ENCODE peak calls at places on chromosomes 3 and 15, in four cellular contexts. V is psoas muscle; F is spleen; L is stimulated activated CD4-positive, alpha-beta T cell treated with anti-CD3 and anti-CD28 coated beads, Interleukin-12 subunit alpha, Interleukin-12 subunit beta, amount 100 ng/mL, for 4 hours. P is an unnamed sample.

GRCh38 chr3:15197340-15198029 is 8.6 kb upstream of the CAPN7 start:
- DNase-seq in V (no peak), F (no peak), L (no peak), P (no peak)

GRCh38 chr3:127114337-127115070 is 78.4 kb upstream of the PRR23E start:
- DNase-seq in V (no peak), F (no peak), L (no peak), P (no peak)

GRCh38 chr3:82163907-82164520 is 402.6 kb upstream of the GBE1 start:
- DNase-seq in V (no peak), F (no peak), L (no peak), P (no peak)

GRCh38 chr15:34109775-34110663 is 8.1 kb downstream of the PGBD4 start:
- DNase-seq in V (no peak), F (no peak), L (no peak), P (no peak)

GRCh38 chr15:100785181-100786138 is 94.2 kb upstream of the ALDH1A3 start:
- DNase-seq in V (no peak), F (no peak), L (no peak), P (peak)

GRCh38 chr3:78823859-78824258 is 943.9 kb downstream of the ROBO1 start:
- DNase-seq in V (no peak), F (no peak), L (no peak), P (no peak)

GRCh38 chr15:66875588-66876422 is 173.8 kb downstream of the SMAD6 start:
- DNase-seq in V (no peak), F (no peak), L (no peak), P (no peak)

GRCh38 chr3:134794950-134795775 is at the start of gene EPHB1:
- DNase-seq in V (peak), F (peak), L (peak), P (peak)

GRCh38 chr3:168581718-168582332 is 486.1 kb upstream of the GOLIM4 start:
- DNase-seq in V (no peak), F (no peak), L (no peak), P (no peak)

GRCh38 chr15:82108489-82109078 is 62.8 kb upstream of the MEX3B start:
- DNase-seq in V (peak), F (peak), L (peak), P (peak)

GRCh38 chr15:50241684-50242450 is 23.7 kb downstream of the HDC start:
- DNase-seq in V (no peak), F (no peak), L (no peak), P (no peak)

GRCh38 chr3:22729981-22730380 is 473.1 kb upstream of the UBE2E2 start:
- DNase-seq in V (no peak), F (no peak), L (no peak), P (no peak)

GRCh38 chr3:15391007-15391406 is 36.3 kb downstream of the METTL6 start:
- DNase-seq in V (no peak), F (no peak), L (no peak), P (no peak)